ENCODE peak calls at places on chromosome 9, in four cellular contexts. X is AG09309, D is foreskin fibroblast, Y is GM10248. C is an unnamed sample.
A peak's percentile ranks its signal among the peaks of the same experiment; 100 is the strongest.

GRCh38 chr9:4862506-4863250 is 69.9 kb downstream of the RCL1 start:
- DNase-seq in D (peak; percentile 44), X (peak; percentile 25), Y (no peak), C (no peak)

GRCh38 chr9:130078547-130078946 is 24.8 kb downstream of the GPR107 start:
- DNase-seq in X (no peak), D (no peak), Y (no peak), C (no peak)

GRCh38 chr9:4299006-4299795 is 667 bp downstream of the GLIS3 start:
- DNase-seq in D (peak; percentile 81), Y (peak; percentile 33), X (no peak), C (no peak)

GRCh38 chr9:121233906-121234901 is 32.5 kb upstream of the RAB14 start:
- DNase-seq in D (peak; percentile 75), Y (no peak), X (no peak), C (peak; percentile 88)

GRCh38 chr9:93098236-93098946 is 2.4 kb downstream of the CARD19 start:
- DNase-seq in X (peak; percentile 93), Y (no peak), D (peak; percentile 99), C (peak; percentile 91)

GRCh38 chr9:128833696-128834095 is 4.1 kb upstream of the SPOUT1 start:
- DNase-seq in Y (no peak), X (no peak), D (no peak), C (no peak)

GRCh38 chr9:96317335-96317980 is 15.5 kb upstream of the HSD17B3 start:
- DNase-seq in D (peak; percentile 83), X (no peak), Y (peak; percentile 60), C (peak; percentile 16)

GRCh38 chr9:76701441-76702031 is 62.7 kb upstream of the PCA3 start:
- DNase-seq in X (no peak), Y (no peak), D (peak; percentile 57), C (no peak)

GRCh38 chr9:16884952-16885513 is 14.6 kb upstream of the BNC2 start:
- DNase-seq in D (peak; percentile 96), X (peak; percentile 68), Y (no peak), C (peak; percentile 98)

GRCh38 chr9:98045234-98046160 is 11.0 kb upstream of the NANS start:
- DNase-seq in D (no peak), Y (no peak), X (no peak), C (no peak)

GRCh38 chr9:4714266-4715016 is 26.6 kb downstream of the AK3 start:
- DNase-seq in X (no peak), D (no peak), Y (no peak), C (no peak)

GRCh38 chr9:127087411-127087810 is 35.0 kb downstream of the ANGPTL2 start:
- DNase-seq in X (no peak), Y (no peak), D (no peak), C (no peak)

GRCh38 chr9:130597228-130597627 is 17.9 kb downstream of the FUBP3 start:
- DNase-seq in X (no peak), Y (no peak), D (no peak), C (no peak)

GRCh38 chr9:123081824-123082223 is 48.4 kb downstream of the GPR21 start:
- DNase-seq in D (peak; percentile 64), Y (no peak), X (no peak), C (no peak)

GRCh38 chr9:93061791-93062299 is 3.3 kb downstream of the SUSD3 start:
- DNase-seq in Y (peak; percentile 74), X (no peak), D (no peak), C (no peak)

GRCh38 chr9:13939129-13939528 is 374.8 kb downstream of the NFIB start:
- DNase-seq in D (peak; percentile 90), Y (no peak), X (peak; percentile 73), C (peak; percentile 60)

GRCh38 chr9:89278997-89279739 is 31.8 kb upstream of the CKS2 start:
- DNase-seq in Y (peak; percentile 55), D (peak; percentile 81), X (peak; percentile 33), C (peak; percentile 38)

GRCh38 chr9:126114409-126114760 is 212.2 kb upstream of the MVB12B start:
- DNase-seq in Y (no peak), D (no peak), X (no peak), C (no peak)

GRCh38 chr9:117696141-117696540 is 8.1 kb upstream of the TLR4 start:
- DNase-seq in X (no peak), Y (no peak), D (peak; percentile 70), C (no peak)

GRCh38 chr9:4026925-4027324 is 272.9 kb downstream of the GLIS3 start:
- DNase-seq in Y (no peak), D (no peak), X (no peak), C (no peak)

GRCh38 chr9:98253563-98253962 is 1.9 kb downstream of the TBC1D2 start:
- DNase-seq in D (no peak), X (no peak), Y (no peak), C (no peak)

GRCh38 chr9:133035669-133036068 is 4.9 kb downstream of the GTF3C5 start:
- DNase-seq in Y (no peak), X (no peak), D (no peak), C (no peak)
- TF ChIP-seq CTCF in Y (no peak), X (no peak), D (no peak), C (no peak)

DNA sequence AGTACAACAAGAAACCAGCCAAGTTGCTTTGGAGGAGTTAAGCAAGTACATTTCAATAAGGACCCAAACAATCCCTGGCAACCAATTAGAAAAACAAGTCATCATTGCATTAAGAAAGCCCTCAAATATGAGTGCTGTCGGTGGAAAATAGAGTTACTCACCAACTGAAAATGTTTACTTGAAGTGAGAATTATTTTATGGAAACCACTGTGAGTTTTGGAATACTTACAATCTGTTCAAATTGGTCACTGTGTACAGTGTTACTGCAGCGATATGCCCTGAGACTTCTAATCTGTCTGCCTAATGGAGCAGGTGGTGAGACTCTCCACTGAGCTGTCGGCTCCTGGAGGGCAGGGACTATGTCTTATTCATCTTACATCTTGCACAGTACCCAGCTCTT is 1073.2 kb upstream of the DMAC1 start:
- DNase-seq in X (no peak), Y (no peak), D (peak; percentile 17), C (no peak)
- TF ChIP-seq CTCF in X (no peak), Y (no peak), D (no peak), C (no peak)

DNA sequence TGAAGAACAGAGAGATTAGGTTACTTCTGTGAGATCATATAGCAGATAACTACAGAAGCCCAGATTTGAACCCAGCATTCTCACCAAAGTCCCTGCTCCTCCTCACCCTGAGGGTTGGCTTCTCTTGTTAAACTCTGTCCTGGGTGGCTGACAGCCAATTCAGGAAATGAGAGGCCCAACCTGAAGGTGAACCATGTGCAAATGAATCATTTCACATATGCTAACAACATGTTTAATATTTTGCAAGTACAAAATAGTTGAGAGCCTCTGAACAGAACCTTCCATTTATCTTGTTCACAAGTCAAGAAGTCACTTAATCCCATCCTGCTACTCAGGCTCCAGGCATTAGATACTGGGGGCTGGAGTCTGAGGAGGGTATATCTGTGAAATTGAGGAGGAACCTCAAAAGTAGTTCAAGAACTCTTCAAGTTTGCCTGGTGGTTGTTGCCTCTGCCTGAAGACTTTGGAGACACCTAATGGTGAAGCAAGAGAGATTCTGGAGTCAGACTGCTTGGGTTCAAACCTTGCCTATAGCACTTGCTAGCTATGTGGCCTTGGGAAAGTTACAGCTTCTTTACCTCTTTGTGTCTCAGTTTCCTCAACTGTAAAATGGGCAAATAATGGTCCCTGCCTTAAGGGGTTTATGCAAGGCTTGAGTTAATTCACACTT is 564.0 kb downstream of the PSAT1 start:
- DNase-seq in D (peak; percentile 93), Y (no peak), X (peak; percentile 56), C (peak; percentile 90)
- TF ChIP-seq CTCF in D (peak; percentile 27), Y (no peak), X (no peak), C (peak; percentile 54)

GRCh38 chr9:106974341-106974740 is 111.4 kb downstream of the ZNF462 start:
- DNase-seq in D (no peak), Y (no peak), X (no peak), C (no peak)

GRCh38 chr9:106970976-106971457 is 108.1 kb downstream of the ZNF462 start:
- DNase-seq in Y (no peak), X (no peak), D (no peak), C (no peak)

GRCh38 chr9:106980551-106981101 is 117.7 kb downstream of the ZNF462 start:
- DNase-seq in Y (no peak), X (no peak), D (no peak), C (no peak)

GRCh38 chr9:106981396-106982287 is 118.7 kb downstream of the ZNF462 start:
- DNase-seq in X (no peak), Y (peak; percentile 7), D (no peak), C (no peak)

DNA sequence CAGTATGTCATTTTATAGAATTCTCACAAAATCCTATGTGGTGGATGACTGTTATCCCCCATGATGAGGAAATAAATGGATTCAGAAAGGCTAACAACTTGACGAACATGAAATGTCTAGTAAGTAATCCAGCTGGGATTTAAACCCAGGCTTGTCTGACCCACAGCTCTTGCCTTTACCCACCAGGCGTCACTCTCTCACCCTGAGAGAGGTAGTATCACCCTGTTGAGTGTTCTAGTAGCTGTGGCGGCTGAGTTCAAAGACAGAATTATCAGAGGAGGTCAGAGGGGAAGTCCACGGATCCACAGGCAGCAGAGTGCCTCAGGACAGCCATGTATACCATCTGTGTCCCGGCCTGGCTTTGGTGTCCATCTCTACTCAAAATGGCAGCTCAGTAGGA is 113.8 kb downstream of the ZNF462 start:
- DNase-seq in X (no peak), Y (no peak), D (no peak), C (no peak)
- TF ChIP-seq CTCF in X (no peak), Y (peak; percentile 30), D (no peak), C (no peak)

DNA sequence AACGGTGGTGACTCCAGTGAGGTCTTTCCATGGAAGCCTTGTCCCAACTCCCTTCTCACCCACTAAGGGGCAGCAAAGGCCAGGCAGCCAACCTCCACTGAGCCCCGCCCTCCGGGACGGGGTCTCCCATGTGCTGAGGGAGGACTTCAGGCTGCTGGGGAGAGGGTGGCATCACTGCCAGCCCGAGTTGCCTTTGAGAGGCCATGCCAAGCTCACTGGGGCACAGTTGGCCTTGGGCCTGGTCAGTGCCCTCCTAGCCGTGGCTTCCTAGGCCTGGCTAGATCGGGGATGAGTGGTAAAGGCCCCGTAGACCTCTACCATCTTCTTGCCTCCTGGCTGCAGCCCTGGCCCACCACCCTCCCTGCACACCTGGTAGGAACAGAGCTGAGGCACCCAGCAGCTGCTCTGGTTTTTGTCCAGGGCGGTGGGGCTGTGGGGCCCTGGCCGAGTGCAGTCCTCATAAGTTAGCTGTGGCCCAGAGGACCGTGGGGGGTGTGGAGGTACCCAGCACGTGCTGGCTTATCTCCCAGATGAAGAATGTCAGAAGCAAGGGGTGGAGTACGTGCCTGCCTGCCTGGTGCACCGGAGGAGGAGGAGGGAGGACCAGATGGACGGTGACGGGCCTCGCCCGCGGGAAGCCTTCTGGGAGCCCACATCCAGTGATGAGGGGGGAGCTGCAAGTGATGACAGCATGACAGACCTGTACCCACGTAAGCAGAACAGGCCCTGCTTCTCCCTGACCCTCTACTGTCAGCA is 3.2 kb downstream of the SURF2 start:
- DNase-seq in Y (no peak), X (no peak), D (peak; percentile 47), C (no peak)
- TF ChIP-seq CTCF in Y (no peak), X (peak; percentile 39), D (peak; percentile 25), C (peak; percentile 37)

DNA sequence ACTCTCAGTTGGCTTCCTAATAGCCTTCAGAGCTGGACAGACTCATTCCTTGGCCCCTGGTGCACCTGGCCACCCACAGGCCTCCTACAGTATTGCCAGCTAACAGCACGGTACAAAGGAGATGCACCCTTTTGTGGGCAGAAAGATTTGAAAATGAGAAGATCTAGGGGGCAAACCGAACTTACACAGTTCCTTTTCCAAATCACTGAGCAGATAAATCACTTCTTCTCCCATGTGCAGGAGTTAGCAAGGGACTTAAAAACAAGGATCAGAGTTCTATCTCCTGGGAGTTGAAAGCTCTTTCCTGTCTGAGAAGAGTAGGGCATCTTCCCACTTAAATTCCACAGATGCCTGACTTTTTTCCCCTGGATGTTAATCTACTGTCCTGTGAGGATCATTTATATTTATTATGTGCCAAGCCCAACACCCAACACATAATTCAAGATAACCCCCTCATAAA is 207.4 kb upstream of the DAPK1 start:
- DNase-seq in D (peak; percentile 41), X (no peak), Y (no peak), C (no peak)
- TF ChIP-seq CTCF in D (peak; percentile 39), X (peak; percentile 45), Y (no peak), C (peak; percentile 44)

C was measured in HFF-Myc.